ENCODE peak calls at places on chromosome 1, in seven cellular contexts. A is ascending aorta, N is bronchial epithelial cell, D is brain microvascular endothelial cell, T is esophagus squamous epithelium, Q is foreskin fibroblast, U is adrenal gland. M is an unnamed sample.

GRCh38 chr1:38454236-38454635 is 405.3 kb downstream of the RRAGC start:
- DNase-seq in A (no peak), N (no peak), D (no peak), T (no peak), Q (no peak), U (no peak), M (no peak)

GRCh38 chr1:3914331-3914851 is 14.3 kb upstream of the C1orf174 start:
- DNase-seq in A (no peak), N (no peak), D (no peak), T (no peak), Q (no peak), U (no peak), M (no peak)

GRCh38 chr1:12595839-12596821 is 21.9 kb downstream of the DHRS3 start:
- DNase-seq in A (peak), N (peak), D (peak), T (no peak), Q (peak), U (peak), M (peak)

GRCh38 chr1:50474859-50475809 is 51.9 kb upstream of the DMRTA2 start:
- DNase-seq in A (no peak), N (peak), D (no peak), T (no peak), Q (peak), U (no peak), M (no peak)

GRCh38 chr1:243325305-243325890 is 69.6 kb downstream of the SDCCAG8 start:
- DNase-seq in A (no peak), N (peak), D (peak), T (no peak), Q (peak), U (peak), M (peak)

GRCh38 chr1:7084232-7084894 is 299.1 kb downstream of the CAMTA1 start:
- DNase-seq in A (no peak), N (no peak), D (no peak), T (no peak), Q (no peak), U (no peak), M (no peak)

GRCh38 chr1:69271569-69271968 is 296.2 kb upstream of the LRRC7 start:
- DNase-seq in A (no peak), N (no peak), D (no peak), T (no peak), Q (no peak), U (no peak), M (no peak)

GRCh38 chr1:54849219-54850081 is 37.5 kb downstream of the DHCR24 start:
- DNase-seq in A (peak), N (no peak), D (no peak), T (no peak), Q (no peak), U (no peak), M (no peak)

GRCh38 chr1:45929257-45929687 is 125.9 kb downstream of the MAST2 start:
- DNase-seq in A (no peak), N (peak), D (peak), T (no peak), Q (peak), U (peak), M (no peak)

GRCh38 chr1:89686520-89686919 is 53.6 kb downstream of the LRRC8C start:
- DNase-seq in A (no peak), N (peak), D (no peak), T (no peak), Q (no peak), U (no peak), M (no peak)

GRCh38 chr1:28895896-28896608 is 18.3 kb upstream of the EPB41 start:
- DNase-seq in A (no peak), N (no peak), D (no peak), T (no peak), Q (peak), U (no peak), M (no peak)

GRCh38 chr1:82260051-82260450 is 459.3 kb downstream of the ADGRL2 start:
- DNase-seq in A (no peak), N (peak), D (no peak), T (no peak), Q (peak), U (no peak), M (no peak)

GRCh38 chr1:5969168-5969567 is 23.1 kb downstream of the NPHP4 start:
- DNase-seq in A (no peak), N (no peak), D (no peak), T (no peak), Q (no peak), U (no peak), M (no peak)

GRCh38 chr1:101071470-101071886 is 45.9 kb upstream of the DPH5 start:
- DNase-seq in A (no peak), N (no peak), D (no peak), T (no peak), Q (no peak), U (peak), M (no peak)

GRCh38 chr1:208044568-208045241 is 133.8 kb upstream of the CD34 start:
- DNase-seq in A (no peak), N (no peak), D (no peak), T (no peak), Q (no peak), U (no peak), M (no peak)

GRCh38 chr1:91819038-91819788 is 66.7 kb downstream of the TGFBR3 start:
- DNase-seq in A (no peak), N (no peak), D (no peak), T (no peak), Q (no peak), U (no peak), M (no peak)

GRCh38 chr1:156400191-156400920 is 31.3 kb downstream of the RHBG start:
- DNase-seq in A (no peak), N (no peak), D (no peak), T (no peak), Q (no peak), U (no peak), M (no peak)

GRCh38 chr1:214448536-214448935 is 102.9 kb downstream of the PTPN14 start:
- DNase-seq in A (no peak), N (no peak), D (no peak), T (no peak), Q (no peak), U (no peak), M (no peak)

GRCh38 chr1:231192620-231193163 is 30.8 kb downstream of the TRIM67 start:
- DNase-seq in A (no peak), N (no peak), D (no peak), T (no peak), Q (no peak), U (peak), M (no peak)

GRCh38 chr1:181104042-181104789 is 15.7 kb downstream of the IER5 start:
- DNase-seq in A (no peak), N (no peak), D (no peak), T (no peak), Q (no peak), U (no peak), M (no peak)

GRCh38 chr1:57839067-57839466 is 415.2 kb upstream of the DAB1 start:
- DNase-seq in A (no peak), N (no peak), D (peak), T (no peak), Q (peak), U (no peak), M (no peak)

GRCh38 chr1:98201640-98202039 is 280.8 kb upstream of the DPYD start:
- DNase-seq in A (no peak), N (no peak), D (peak), T (no peak), Q (peak), U (no peak), M (peak)

GRCh38 chr1:212566522-212567479 is 41.8 kb upstream of the ATF3 start:
- DNase-seq in A (no peak), N (peak), D (no peak), T (no peak), Q (peak), U (peak), M (no peak)

GRCh38 chr1:107057197-107058133 is 991 bp downstream of the PRMT6 start:
- DNase-seq in A (peak), N (peak), D (peak), T (no peak), Q (peak), U (peak), M (no peak)

GRCh38 chr1:64243757-64244080 is 40.3 kb downstream of the UBE2U start:
- DNase-seq in A (no peak), N (no peak), D (no peak), T (no peak), Q (no peak), U (no peak), M (no peak)

GRCh38 chr1:225863167-225863566 is 19.0 kb downstream of the TMEM63A start:
- DNase-seq in A (no peak), N (no peak), D (no peak), T (no peak), Q (no peak), U (no peak), M (no peak)

GRCh38 chr1:245153645-245154428 is 948 bp upstream of the KIF26B start:
- DNase-seq in A (no peak), N (peak), D (no peak), T (no peak), Q (no peak), U (no peak), M (no peak)

GRCh38 chr1:150484431-150484830 is 2.8 kb upstream of the TARS2 start:
- DNase-seq in A (no peak), N (peak), D (no peak), T (no peak), Q (peak), U (no peak), M (no peak)

GRCh38 chr1:66292944-66293343 is 241.0 kb upstream of the SGIP1 start:
- DNase-seq in A (no peak), N (no peak), D (no peak), T (no peak), Q (no peak), U (peak), M (no peak)

GRCh38 chr1:103514920-103515503 is 10.5 kb upstream of the RNPC3 start:
- DNase-seq in A (no peak), N (peak), D (peak), T (no peak), Q (peak), U (peak), M (no peak)

GRCh38 chr1:210827481-210827880 is 306.5 kb downstream of the KCNH1 start:
- DNase-seq in A (no peak), N (no peak), D (no peak), T (no peak), Q (no peak), U (no peak), M (no peak)

GRCh38 chr1:116128669-116129068 is 17.5 kb downstream of the MAB21L3 start:
- DNase-seq in A (no peak), N (no peak), D (no peak), T (no peak), Q (no peak), U (no peak), M (no peak)

GRCh38 chr1:201383647-201384405 is 6.3 kb upstream of the TNNT2 start:
- DNase-seq in A (no peak), N (peak), D (peak), T (no peak), Q (peak), U (no peak), M (peak)

GRCh38 chr1:29644812-29645211 is 408.5 kb downstream of the PTPRU start:
- DNase-seq in A (peak), N (no peak), D (no peak), T (no peak), Q (no peak), U (no peak), M (no peak)

GRCh38 chr1:184035719-184036516 is 1.6 kb downstream of the COLGALT2 start:
- DNase-seq in A (no peak), N (no peak), D (no peak), T (no peak), Q (no peak), U (no peak), M (no peak)

GRCh38 chr1:165871311-165872067 is 44.1 kb downstream of the UCK2 start:
- DNase-seq in A (no peak), N (peak), D (peak), T (no peak), Q (peak), U (peak), M (no peak)

GRCh38 chr1:235367000-235367908 is at the start of gene TBCE:
- DNase-seq in A (peak), N (peak), D (peak), T (peak), Q (peak), U (peak), M (peak)
- TF ChIP-seq CTCF in A (peak), N (no peak), D (peak), T (no peak), Q (no peak), U (no peak), M (peak)

GRCh38 chr1:32200226-32201010 is at the start of gene CCDC28B:
- DNase-seq in A (peak), N (peak), D (peak), T (no peak), Q (peak), U (peak), M (no peak)
- H3K4me3 ChIP-seq in A (peak), N (peak), D (peak), T (peak), Q (peak), U (peak), M (peak)

DNA sequence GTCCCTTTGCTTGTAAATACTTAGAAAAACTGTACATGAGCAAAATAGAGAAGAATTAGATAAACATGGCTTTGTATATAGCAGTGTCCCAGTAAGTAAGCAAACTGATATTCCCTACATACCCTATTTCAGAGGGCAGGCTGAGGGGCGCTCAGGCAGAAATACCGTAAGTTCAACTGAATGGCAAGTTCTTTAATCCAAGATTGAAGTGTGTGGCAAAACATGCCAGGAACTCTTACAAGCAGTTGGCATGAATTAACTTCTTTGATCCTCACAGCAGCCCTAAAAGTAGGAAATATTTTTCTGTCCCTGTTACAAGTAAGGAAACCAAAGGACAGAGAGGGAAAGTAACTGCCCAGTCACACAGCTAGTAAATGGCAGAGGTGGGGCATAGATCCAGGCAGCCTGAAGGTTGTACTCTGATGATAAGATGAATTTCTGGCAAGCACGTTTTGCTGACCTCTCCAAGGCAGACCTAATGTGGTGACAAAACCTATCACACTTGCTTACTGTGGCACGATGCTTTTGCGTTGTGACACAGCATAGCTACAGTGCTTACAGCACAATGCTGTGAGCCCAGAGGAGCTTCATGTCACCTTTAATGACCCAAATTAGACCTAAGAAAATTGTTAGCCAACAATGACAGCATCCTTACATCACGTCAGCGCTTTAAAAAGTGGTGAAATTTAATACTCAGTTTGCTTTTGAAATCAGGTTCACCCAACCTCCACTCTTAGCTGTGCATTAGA is 35.0 kb upstream of the THEM4 start:
- DNase-seq in A (peak), N (peak), D (no peak), T (no peak), Q (no peak), U (peak), M (no peak)
- TF ChIP-seq CTCF in A (no peak), N (no peak), D (no peak), T (no peak), Q (no peak), U (no peak), M (no peak)

GRCh38 chr1:68233202-68233601 is 879 bp upstream of the WLS start:
- DNase-seq in A (no peak), N (no peak), D (no peak), T (no peak), Q (no peak), U (no peak), M (no peak)

GRCh38 chr1:68229927-68230812 is 2.2 kb downstream of the WLS start:
- DNase-seq in A (no peak), N (no peak), D (no peak), T (no peak), Q (no peak), U (no peak), M (no peak)

GRCh38 chr1:68232354-68233148 is at the start of gene WLS:
- DNase-seq in A (peak), N (peak), D (peak), T (no peak), Q (peak), U (peak), M (no peak)

GRCh38 chr1:68231627-68232303 is 558 bp downstream of the WLS start:
- DNase-seq in A (peak), N (no peak), D (peak), T (no peak), Q (peak), U (peak), M (no peak)

DNA sequence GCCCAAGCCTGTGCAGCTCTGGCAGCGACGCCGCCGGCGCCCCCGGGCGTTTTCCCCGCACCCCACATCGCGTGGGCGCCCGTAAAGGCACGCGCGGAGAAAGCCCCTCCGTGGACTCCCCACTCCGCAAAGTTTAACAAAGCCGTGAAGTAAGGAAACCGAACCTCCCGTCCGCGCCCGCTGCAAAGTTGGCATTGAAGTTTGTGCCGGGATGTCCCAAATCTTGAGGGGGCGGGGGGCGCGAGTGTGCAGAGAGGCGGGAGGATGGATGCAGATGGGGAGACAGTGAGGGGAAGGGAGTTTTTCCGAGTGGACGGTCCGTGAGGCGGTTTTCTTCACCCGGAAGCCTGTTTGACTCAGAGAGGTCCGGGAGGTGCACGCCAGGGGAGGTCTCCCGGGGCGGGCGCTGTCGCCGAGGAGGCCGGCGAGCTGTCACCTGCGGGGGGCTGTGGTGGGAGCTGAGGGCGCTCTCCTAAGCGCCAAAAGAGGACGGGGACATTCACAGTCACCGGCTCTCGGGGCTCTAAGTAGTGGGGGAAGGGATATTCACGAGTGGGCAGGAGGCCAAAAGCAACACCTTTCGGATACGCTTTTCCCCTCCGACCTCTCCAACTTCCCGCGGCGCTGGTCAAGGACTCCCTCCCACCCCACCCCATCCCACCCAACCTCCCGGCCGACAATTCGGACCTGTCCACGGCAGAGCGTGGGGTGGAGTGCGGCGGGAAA is 1.3 kb downstream of the WLS start:
- DNase-seq in A (peak), N (no peak), D (no peak), T (no peak), Q (no peak), U (peak), M (no peak)
- H3K4me3 ChIP-seq in A (peak), N (peak), D (peak), T (peak), Q (peak), U (peak), M (peak)